ENCODE peak calls at places on chromosomes 7 and 10, in four cellular contexts. Z is HCEC 1CT, W is EH, M is NCI-H1105. J is an unnamed sample.

GRCh38 chr7:83837683-83838082 is 188.7 kb upstream of the SEMA3E start:
- DNase-seq in Z (no peak), W (no peak), M (no peak), J (no peak)

GRCh38 chr7:88315532-88315931 is 8.8 kb upstream of the STEAP4 start:
- DNase-seq in Z (no peak), W (no peak), M (no peak), J (no peak)

GRCh38 chr10:24791129-24791733 is 67.5 kb upstream of the ARHGAP21 start:
- DNase-seq in Z (no peak), W (no peak), M (no peak), J (no peak)

GRCh38 chr7:805261-805660 is 27.0 kb upstream of the SUN1 start:
- DNase-seq in Z (no peak), W (no peak), M (no peak), J (no peak)

GRCh38 chr10:86362566-86363183 is 3.9 kb downstream of the GRID1 start:
- DNase-seq in Z (no peak), W (no peak), M (no peak), J (no peak)

GRCh38 chr10:94061026-94061425 is 67.3 kb downstream of the PLCE1 start:
- DNase-seq in Z (no peak), W (no peak), M (no peak), J (no peak)

GRCh38 chr10:106941297-106942034 is 223.0 kb downstream of the SORCS1 start:
- DNase-seq in Z (no peak), W (no peak), M (no peak), J (peak)

GRCh38 chr10:60289800-60290199 is 99.9 kb downstream of the ANK3 start:
- DNase-seq in Z (no peak), W (no peak), M (no peak), J (no peak)

GRCh38 chr7:113197274-113197673 is 78.9 kb upstream of the SMIM30 start:
- DNase-seq in Z (peak), W (peak), M (no peak), J (no peak)

GRCh38 chr7:110521357-110521756 is 569.6 kb upstream of the LRRN3 start:
- DNase-seq in Z (no peak), W (no peak), M (no peak), J (peak)

GRCh38 chr10:88080213-88080612 is 216.8 kb downstream of the PTEN start:
- DNase-seq in Z (peak), W (peak), M (no peak), J (no peak)

GRCh38 chr7:55550010-55550409 is 22.3 kb downstream of the VOPP1 start:
- DNase-seq in Z (no peak), W (no peak), M (peak), J (no peak)

GRCh38 chr7:99109108-99110051 is 34.5 kb downstream of the SMURF1 start:
- DNase-seq in Z (peak), W (peak), M (no peak), J (peak)

GRCh38 chr7:157444011-157444842 is 107.4 kb downstream of the DNAJB6 start:
- DNase-seq in Z (no peak), W (no peak), M (no peak), J (no peak)

J was measured in COLO829.